ENCODE peak calls at places on chromosomes 12 and 14, in seven cellular contexts. V is CD8-positive, alpha-beta T cell; N is cardiac muscle cell; B is cardiac fibroblast; C is OCI-LY7; D is GM23338; F is upper lobe of right lung. J is an unnamed sample.

GRCh38 chr14:63857467-63858030 is 4.7 kb downstream of the SYNE2 start:
- DNase-seq in V (no peak), N (no peak), B (no peak), C (no peak), D (no peak), F (no peak), J (no peak)

GRCh38 chr14:86654558-86655184 is 1124.7 kb downstream of the FLRT2 start:
- DNase-seq in V (no peak), N (peak), B (peak), C (peak), D (peak), F (peak), J (no peak)

GRCh38 chr14:68823434-68824206 is 30.8 kb upstream of the ZFP36L1 start:
- DNase-seq in V (no peak), N (no peak), B (no peak), C (no peak), D (no peak), F (no peak), J (no peak)

GRCh38 chr14:64855732-64856527 is 23.8 kb downstream of the SPTB start:
- DNase-seq in V (no peak), N (no peak), B (no peak), C (no peak), D (no peak), F (no peak), J (no peak)

GRCh38 chr14:54343276-54344121 is 53.3 kb upstream of the CDKN3 start:
- DNase-seq in V (no peak), N (no peak), B (peak), C (no peak), D (no peak), F (no peak), J (no peak)

GRCh38 chr12:9925746-9926393 is 6.3 kb downstream of the CLEC2A start:
- DNase-seq in V (peak), N (peak), B (peak), C (peak), D (peak), F (no peak), J (no peak)

GRCh38 chr14:61147369-61147897 is 133.7 kb downstream of the TMEM30B start:
- DNase-seq in V (no peak), N (no peak), B (peak), C (no peak), D (no peak), F (no peak), J (no peak)

GRCh38 chr14:71235865-71236264 is 328.6 kb downstream of the PCNX1 start:
- DNase-seq in V (no peak), N (no peak), B (no peak), C (no peak), D (no peak), F (no peak), J (no peak)

GRCh38 chr12:68631177-68631576 is 20.5 kb downstream of the RAP1B start:
- DNase-seq in V (no peak), N (no peak), B (peak), C (no peak), D (no peak), F (no peak), J (no peak)

GRCh38 chr12:3603576-3603975 is 112.6 kb downstream of the PRMT8 start:
- DNase-seq in V (no peak), N (peak), B (no peak), C (no peak), D (no peak), F (peak), J (no peak)

GRCh38 chr14:34888186-34888585 is 13.0 kb upstream of the BAZ1A start:
- DNase-seq in V (no peak), N (no peak), B (no peak), C (no peak), D (no peak), F (no peak), J (no peak)

DNA sequence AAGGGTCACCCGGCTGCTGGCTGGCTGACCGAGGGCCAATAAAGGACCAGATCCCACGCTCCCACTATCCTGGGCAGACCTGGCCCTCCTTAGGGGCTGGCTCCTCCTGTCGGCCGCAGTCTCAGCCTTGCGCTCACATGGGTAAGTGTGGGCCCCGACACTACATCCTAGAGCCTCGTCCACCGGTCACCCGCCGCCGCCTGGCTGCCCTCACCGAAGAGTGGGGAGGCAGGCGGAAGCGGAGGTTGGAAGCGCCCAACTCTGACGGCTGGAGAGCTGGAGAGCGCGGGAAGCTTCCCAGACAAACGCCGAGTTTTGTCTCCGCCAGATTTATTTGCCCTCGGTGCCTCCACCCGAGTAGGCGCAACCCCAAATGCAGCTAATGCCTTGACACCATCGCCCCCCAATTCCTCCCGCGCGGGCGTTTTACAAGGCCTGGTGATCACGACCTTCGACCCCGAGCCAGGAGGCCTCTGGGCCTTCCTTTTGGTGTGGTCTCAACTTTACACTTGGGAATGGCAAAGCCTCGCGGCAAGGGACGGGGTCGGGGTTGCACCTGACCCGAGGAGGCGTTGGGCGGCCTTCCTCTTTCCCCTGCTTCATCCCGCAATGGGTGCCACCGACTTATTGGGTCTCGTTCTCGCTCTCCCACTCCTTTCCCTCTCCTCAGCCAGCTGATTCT is 78.5 kb upstream of the ANO4 start:
- DNase-seq in V (no peak), N (no peak), B (no peak), C (no peak), D (peak), F (no peak), J (no peak)
- H3K4me3 ChIP-seq in V (no peak), N (no peak), B (no peak), C (no peak), D (peak), F (no peak), J (no peak)

GRCh38 chr12:51823875-51824565 is 24.5 kb downstream of the FIGNL2 start:
- DNase-seq in V (no peak), N (peak), B (peak), C (peak), D (peak), F (no peak), J (no peak)

GRCh38 chr12:51820721-51821422 is 27.6 kb downstream of the FIGNL2 start:
- DNase-seq in V (peak), N (peak), B (peak), C (no peak), D (peak), F (peak), J (no peak)

GRCh38 chr12:51821423-51822260 is 26.9 kb downstream of the FIGNL2 start:
- DNase-seq in V (no peak), N (no peak), B (no peak), C (no peak), D (peak), F (no peak), J (no peak)

GRCh38 chr12:51822261-51822616 is 26.3 kb downstream of the FIGNL2 start:
- DNase-seq in V (no peak), N (no peak), B (no peak), C (no peak), D (no peak), F (no peak), J (no peak)

GRCh38 chr12:51822956-51823355 is 25.6 kb downstream of the FIGNL2 start:
- DNase-seq in V (no peak), N (no peak), B (no peak), C (no peak), D (no peak), F (no peak), J (no peak)
- TF ChIP-seq CTCF in V (no peak), N (no peak), B (no peak), C (no peak), D (no peak), F (no peak), J (no peak)

GRCh38 chr12:117967512-117967911 is 1.3 kb downstream of the KSR2 start:
- DNase-seq in V (no peak), N (no peak), B (no peak), C (no peak), D (peak), F (no peak), J (no peak)

GRCh38 chr12:117968826-117969659 is at the start of gene KSR2:
- DNase-seq in V (peak), N (peak), B (peak), C (peak), D (peak), F (peak), J (peak)

GRCh38 chr12:117967043-117967442 is 1.7 kb downstream of the KSR2 start:
- DNase-seq in V (no peak), N (no peak), B (no peak), C (no peak), D (peak), F (no peak), J (no peak)

GRCh38 chr12:117966511-117966910 is 2.3 kb downstream of the KSR2 start:
- DNase-seq in V (no peak), N (no peak), B (no peak), C (no peak), D (no peak), F (no peak), J (no peak)

DNA sequence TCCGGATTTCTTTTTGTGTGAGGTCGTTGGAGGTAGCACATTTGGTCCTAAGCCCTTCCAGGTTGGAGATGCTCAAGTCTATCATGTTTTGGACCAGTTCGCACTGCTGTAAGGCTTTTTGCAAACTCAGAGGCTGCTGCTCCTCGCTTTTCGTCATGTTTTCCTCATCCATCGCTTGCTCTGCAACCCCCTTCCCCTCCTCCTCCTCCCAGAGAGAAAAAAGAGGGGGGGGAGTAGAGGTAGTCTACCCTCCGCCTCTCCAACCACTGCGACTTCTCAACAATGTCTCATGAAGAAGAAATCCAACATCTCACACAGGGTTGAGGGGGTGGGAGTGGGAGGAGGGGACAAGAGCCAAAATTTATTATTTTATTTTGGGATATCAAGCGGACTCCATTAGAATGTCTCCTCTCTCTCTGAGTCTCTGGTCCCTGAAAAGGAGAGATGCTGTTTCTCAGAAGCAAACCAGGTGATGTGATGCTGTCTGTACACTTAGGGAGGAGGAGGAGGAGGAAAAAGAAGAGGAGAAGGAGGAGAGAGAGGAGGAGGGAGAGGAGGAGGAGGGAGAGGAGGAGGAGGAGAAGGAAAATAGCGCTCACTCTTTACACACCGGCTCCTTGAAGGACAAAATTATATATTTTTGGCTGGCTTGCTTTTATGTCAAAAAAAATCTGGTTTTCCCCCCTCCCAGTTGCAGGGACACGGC is 553 bp downstream of the KSR2 start:
- DNase-seq in V (no peak), N (no peak), B (no peak), C (no peak), D (peak), F (no peak), J (no peak)
- H3K4me3 ChIP-seq in V (peak), N (peak), B (peak), C (peak), D (peak), F (peak), J (peak)

GRCh38 chr12:31324116-31324844 is 1.7 kb downstream of the SINHCAF start:
- DNase-seq in V (peak), N (peak), B (peak), C (peak), D (peak), F (peak), J (no peak)
- TF ChIP-seq CTCF in V (peak), N (no peak), B (no peak), C (peak), D (no peak), F (no peak), J (peak)

DNA sequence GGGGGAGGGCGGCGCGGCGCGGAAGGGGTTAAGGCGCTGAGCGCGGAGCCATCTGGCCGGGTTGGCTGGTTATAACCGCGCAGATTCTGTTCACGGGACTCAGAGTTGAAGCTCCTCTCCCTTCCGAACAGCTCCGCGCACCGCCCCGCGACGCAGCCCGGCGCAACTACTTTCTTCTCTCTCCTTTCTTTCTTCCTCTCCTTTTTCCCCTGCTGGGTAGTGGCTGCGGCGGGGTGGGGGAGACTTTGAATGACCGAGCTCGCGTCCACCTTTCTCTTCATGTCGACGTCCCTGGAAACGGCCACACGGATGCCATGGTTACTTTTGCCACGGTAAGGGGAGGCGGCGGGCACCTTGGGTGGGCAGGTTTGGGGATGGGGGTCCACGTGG is at the start of gene NTF3:
- DNase-seq in V (no peak), N (peak), B (peak), C (peak), D (peak), F (no peak), J (no peak)
- H3K4me3 ChIP-seq in V (no peak), N (peak), B (peak), C (peak), D (peak), F (peak), J (no peak)

DNA sequence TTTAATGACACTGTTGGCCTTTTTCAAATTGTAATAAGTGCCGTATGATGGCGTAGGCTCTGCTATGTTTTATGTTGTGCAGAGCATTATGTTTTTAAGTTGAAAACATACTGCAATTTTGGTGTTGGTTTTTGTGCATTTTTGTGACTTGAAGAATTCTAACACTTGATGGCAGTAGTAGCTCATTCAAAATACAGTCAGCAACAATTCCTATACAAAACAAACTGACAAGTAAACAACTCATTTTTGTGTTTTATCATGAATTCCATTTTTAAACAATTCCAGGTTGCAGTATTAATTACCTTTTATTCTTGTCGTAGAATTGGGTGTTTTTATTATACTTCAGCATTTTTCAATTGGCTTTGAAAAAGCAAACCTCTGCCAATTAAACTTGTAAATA is 4.0 kb upstream of the CCER1 start:
- DNase-seq in V (no peak), N (no peak), B (peak), C (no peak), D (no peak), F (no peak), J (no peak)
- TF ChIP-seq CTCF in V (no peak), N (peak), B (peak), C (no peak), D (no peak), F (no peak), J (no peak)

DNA sequence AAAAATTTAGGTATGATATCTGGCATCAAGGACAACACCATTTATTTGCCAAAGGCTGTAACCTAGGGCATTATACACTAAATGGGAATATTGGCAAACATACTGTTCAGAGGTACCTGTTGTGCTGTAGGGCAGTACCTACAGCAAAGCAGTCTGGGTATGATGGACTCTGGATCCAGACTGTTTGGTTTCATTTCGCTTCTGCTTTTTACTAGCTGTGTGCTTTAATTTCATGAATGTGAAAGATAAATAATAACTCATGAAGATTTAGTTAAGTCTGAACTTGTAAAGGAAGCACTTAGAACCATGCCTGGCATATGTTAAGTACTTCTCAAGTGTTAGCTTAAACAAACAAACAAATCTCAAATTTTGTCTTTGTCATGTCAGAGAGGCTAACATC is 17.7 kb upstream of the SLC38A2 start:
- DNase-seq in V (no peak), N (no peak), B (no peak), C (no peak), D (no peak), F (no peak), J (no peak)
- H3K4me3 ChIP-seq in V (no peak), N (no peak), B (no peak), C (no peak), D (no peak), F (no peak), J (peak)

GRCh38 chr12:24045816-24046257 is 96.4 kb upstream of the SOX5 start:
- DNase-seq in V (no peak), N (no peak), B (peak), C (no peak), D (no peak), F (no peak), J (no peak)
- TF ChIP-seq CTCF in V (no peak), N (no peak), B (no peak), C (no peak), D (no peak), F (no peak), J (no peak)

GRCh38 chr12:89019439-89020120 is 332.7 kb downstream of the DUSP6 start:
- DNase-seq in V (peak), N (peak), B (peak), C (peak), D (peak), F (peak), J (peak)
- H3K4me3 ChIP-seq in V (no peak), N (no peak), B (peak), C (no peak), D (peak), F (peak), J (no peak)

GRCh38 chr14:50311974-50312733 is at the start of the genes DMAC2L and L2HGDH:
- DNase-seq in V (peak), N (peak), B (peak), C (peak), D (peak), F (peak), J (peak)

GRCh38 chr14:50308363-50308762 is 3.7 kb downstream of the L2HGDH start:
- DNase-seq in V (no peak), N (no peak), B (no peak), C (no peak), D (no peak), F (no peak), J (no peak)

GRCh38 chr14:50310445-50310844 is 1.6 kb downstream of the L2HGDH start:
- DNase-seq in V (no peak), N (no peak), B (no peak), C (no peak), D (no peak), F (no peak), J (no peak)

GRCh38 chr14:50312734-50313054 is 570 bp downstream of the DMAC2L start:
- DNase-seq in V (no peak), N (no peak), B (no peak), C (peak), D (no peak), F (no peak), J (peak)

GRCh38 chr14:50311337-50311973 is 574 bp downstream of the L2HGDH start:
- DNase-seq in V (no peak), N (no peak), B (no peak), C (no peak), D (no peak), F (no peak), J (no peak)
- TF ChIP-seq CTCF in V (peak), N (peak), B (peak), C (peak), D (peak), F (peak), J (peak)

J was measured in GM12864.